ENCODE peak calls at places on chromosomes 6 and 20, in six cellular contexts. One of them, this sample, is unnamed.

GRCh38 chr6:161139766-161140553 is 133.9 kb downstream of the AGPAT4 start:
- DNase-seq in fibroblast of lung: no peak
- DNase-seq in hepatocyte: no peak
- DNase-seq in sigmoid colon: peak; percentile 78
- DNase-seq in cardiac muscle cell: no peak
- DNase-seq in tibial artery: no peak
- DNase-seq in this sample: no peak

GRCh38 chr6:134456284-134456683 is 138.4 kb upstream of the SGK1 start:
- DNase-seq in fibroblast of lung: no peak
- DNase-seq in hepatocyte: no peak
- DNase-seq in sigmoid colon: no peak
- DNase-seq in cardiac muscle cell: no peak
- DNase-seq in tibial artery: no peak
- DNase-seq in this sample: no peak

GRCh38 chr20:50792708-50793574 is 1.9 kb upstream of the BCAS4 start:
- DNase-seq in fibroblast of lung: peak; percentile 48
- DNase-seq in hepatocyte: no peak
- DNase-seq in sigmoid colon: no peak
- DNase-seq in cardiac muscle cell: no peak
- DNase-seq in tibial artery: no peak
- DNase-seq in this sample: no peak

GRCh38 chr20:44959082-44959895 is 908 bp downstream of the TOMM34 start:
- DNase-seq in fibroblast of lung: peak; percentile 50
- DNase-seq in hepatocyte: peak; percentile 66
- DNase-seq in sigmoid colon: no peak
- DNase-seq in cardiac muscle cell: peak; percentile 51
- DNase-seq in tibial artery: no peak
- DNase-seq in this sample: peak; percentile 67

GRCh38 chr6:133055527-133055966 is 185.6 kb upstream of the EYA4 start:
- DNase-seq in fibroblast of lung: no peak
- DNase-seq in hepatocyte: no peak
- DNase-seq in sigmoid colon: no peak
- DNase-seq in cardiac muscle cell: no peak
- DNase-seq in tibial artery: no peak
- DNase-seq in this sample: no peak

GRCh38 chr6:42009844-42010184 is 40.5 kb upstream of the TAF8 start:
- DNase-seq in fibroblast of lung: no peak
- DNase-seq in hepatocyte: no peak
- DNase-seq in sigmoid colon: no peak
- DNase-seq in cardiac muscle cell: no peak
- DNase-seq in tibial artery: no peak
- DNase-seq in this sample: no peak

GRCh38 chr6:26543953-26544352 is 5.8 kb downstream of the HMGN4 start:
- DNase-seq in fibroblast of lung: peak; percentile 37
- DNase-seq in hepatocyte: no peak
- DNase-seq in sigmoid colon: no peak
- DNase-seq in cardiac muscle cell: peak; percentile 50
- DNase-seq in tibial artery: no peak
- DNase-seq in this sample: peak; percentile 25

GRCh38 chr6:2162089-2162465 is 83.3 kb downstream of the GMDS start:
- DNase-seq in fibroblast of lung: no peak
- DNase-seq in hepatocyte: no peak
- DNase-seq in sigmoid colon: no peak
- DNase-seq in cardiac muscle cell: no peak
- DNase-seq in tibial artery: no peak
- DNase-seq in this sample: no peak

GRCh38 chr6:54307412-54308036 is 717 bp upstream of the TINAG start:
- DNase-seq in fibroblast of lung: no peak
- DNase-seq in hepatocyte: peak; percentile 67
- DNase-seq in sigmoid colon: no peak
- DNase-seq in cardiac muscle cell: no peak
- DNase-seq in tibial artery: no peak
- DNase-seq in this sample: no peak

GRCh38 chr6:45052325-45052724 is 275.8 kb upstream of the RUNX2 start:
- DNase-seq in fibroblast of lung: no peak
- DNase-seq in hepatocyte: no peak
- DNase-seq in sigmoid colon: no peak
- DNase-seq in cardiac muscle cell: no peak
- DNase-seq in tibial artery: no peak
- DNase-seq in this sample: no peak

DNA sequence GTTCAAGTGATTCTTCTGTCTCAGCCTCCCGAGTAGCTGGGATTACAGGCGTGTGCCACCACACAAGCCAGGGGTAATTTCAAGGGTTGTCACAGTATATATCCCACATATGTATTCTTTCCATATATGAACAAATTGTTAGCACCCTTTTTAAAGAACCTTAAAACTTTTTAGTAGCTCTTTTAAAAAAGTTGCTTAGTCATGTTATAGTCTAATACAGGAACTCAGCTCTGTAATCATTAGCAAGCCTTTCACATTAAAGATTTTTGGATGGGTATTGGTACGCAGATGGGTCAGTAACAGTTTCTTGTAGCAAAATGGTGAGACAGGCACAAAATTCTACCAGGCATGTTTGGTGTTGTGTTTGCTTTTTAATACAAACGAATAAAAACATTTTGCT is 10.9 kb downstream of the AMD1 start:
- DNase-seq in fibroblast of lung: no peak
- DNase-seq in hepatocyte: no peak
- DNase-seq in sigmoid colon: no peak
- DNase-seq in cardiac muscle cell: no peak
- DNase-seq in tibial artery: no peak
- DNase-seq in this sample: no peak
- H3K4me3 ChIP-seq in fibroblast of lung: no peak overlapping the region
- H3K4me3 ChIP-seq in hepatocyte: no peak overlapping the region
- H3K4me3 ChIP-seq in sigmoid colon: no peak overlapping the region
- H3K4me3 ChIP-seq in cardiac muscle cell: no peak overlapping the region
- H3K4me3 ChIP-seq in tibial artery: no peak overlapping the region
- H3K4me3 ChIP-seq in this sample: peak overlapping the region; percentile 35

DNA sequence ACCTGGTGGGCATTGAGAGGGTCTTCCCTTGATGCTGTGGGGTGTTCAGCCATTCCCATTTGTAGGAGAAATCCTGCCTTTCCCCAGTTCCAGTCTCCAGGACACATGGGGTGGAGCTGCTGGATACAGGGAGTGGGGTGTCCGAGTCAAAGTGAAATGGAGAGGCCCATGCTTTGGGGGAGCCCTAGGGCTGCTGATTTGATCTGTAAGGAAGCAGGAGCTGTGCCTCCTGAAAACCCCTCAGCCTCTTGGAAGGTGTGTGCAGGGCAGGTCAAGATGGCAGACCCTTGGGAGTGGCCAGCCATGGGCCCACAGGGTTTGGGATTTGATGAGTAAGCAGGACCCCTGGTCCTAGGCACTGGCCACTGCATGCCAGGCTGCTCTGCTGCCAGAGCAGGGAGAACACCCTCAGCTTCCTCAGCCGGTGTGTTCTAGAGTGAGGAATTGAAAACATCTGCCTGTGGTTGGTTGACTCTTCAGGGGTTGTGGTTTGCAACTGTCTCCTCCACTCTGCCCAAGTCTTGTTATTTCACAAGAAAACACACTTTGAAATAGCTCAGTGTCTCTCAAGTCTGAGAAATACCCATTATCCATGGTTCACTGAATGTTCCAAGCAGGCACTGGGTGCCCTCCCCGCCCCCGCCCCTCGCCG is 81.9 kb downstream of the SERAC1 start:
- DNase-seq in fibroblast of lung: peak; percentile 22
- DNase-seq in hepatocyte: no peak
- DNase-seq in sigmoid colon: no peak
- DNase-seq in cardiac muscle cell: peak; percentile 40
- DNase-seq in tibial artery: no peak
- DNase-seq in this sample: no peak
- H3K27ac ChIP-seq in fibroblast of lung: peak overlapping the region; percentile 47
- H3K27ac ChIP-seq in hepatocyte: no peak overlapping the region
- H3K27ac ChIP-seq in sigmoid colon: no peak overlapping the region
- H3K27ac ChIP-seq in cardiac muscle cell: no peak overlapping the region
- H3K27ac ChIP-seq in tibial artery: peak overlapping the region; percentile 88
- H3K27ac ChIP-seq in this sample: no peak overlapping the region

DNA sequence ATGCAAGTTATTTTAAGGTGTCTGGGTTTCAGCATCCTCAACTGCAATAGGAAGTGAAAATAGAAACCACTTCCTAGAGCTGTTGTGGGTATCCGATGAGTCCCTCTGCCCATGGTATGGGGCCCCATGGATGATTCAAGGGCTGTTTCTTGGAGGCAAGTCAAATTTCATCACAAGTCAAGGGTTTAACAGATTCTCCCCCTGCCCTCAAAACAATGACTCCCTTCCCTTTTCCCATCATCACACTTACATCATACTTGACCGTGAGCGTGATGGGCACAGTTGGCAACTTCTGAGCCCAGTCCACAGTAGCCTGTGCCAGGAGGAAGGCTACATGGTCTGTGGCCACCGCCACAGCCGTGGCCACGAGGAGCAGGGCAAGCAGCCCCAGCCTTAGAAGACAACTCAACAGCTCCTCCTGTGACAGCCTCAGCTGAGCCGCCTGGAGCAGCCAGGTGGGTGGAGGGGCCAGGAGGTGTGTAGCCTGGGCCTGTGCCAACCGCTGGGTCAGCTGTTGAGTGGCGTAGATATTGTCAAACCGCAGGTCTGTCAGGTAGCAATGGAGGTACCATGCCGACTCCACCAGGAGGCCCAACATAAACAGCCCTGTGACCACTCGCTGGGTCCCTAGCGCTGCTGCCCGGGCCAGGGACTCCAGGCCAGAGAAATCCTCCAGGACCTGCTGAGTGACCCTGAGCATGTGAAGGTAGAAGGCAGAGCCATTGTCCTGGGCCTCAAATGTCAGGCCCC is 5.2 kb downstream of the OCSTAMP start:
- DNase-seq in fibroblast of lung: peak; percentile 75
- DNase-seq in hepatocyte: no peak
- DNase-seq in sigmoid colon: no peak
- DNase-seq in cardiac muscle cell: peak; percentile 59
- DNase-seq in tibial artery: no peak
- DNase-seq in this sample: no peak
- H3K4me1 ChIP-seq in fibroblast of lung: no peaks in the 10 kb centered on the region
- H3K4me1 ChIP-seq in hepatocyte: no peaks in the 10 kb centered on the region
- H3K4me1 ChIP-seq in sigmoid colon: no peaks in the 10 kb centered on the region
- H3K4me1 ChIP-seq in cardiac muscle cell: no peaks in the 10 kb centered on the region
- H3K4me1 ChIP-seq in tibial artery: no peaks in the 10 kb centered on the region
- H3K4me1 ChIP-seq in this sample: peaks cover 10% of the 10 kb centered on the region

DNA sequence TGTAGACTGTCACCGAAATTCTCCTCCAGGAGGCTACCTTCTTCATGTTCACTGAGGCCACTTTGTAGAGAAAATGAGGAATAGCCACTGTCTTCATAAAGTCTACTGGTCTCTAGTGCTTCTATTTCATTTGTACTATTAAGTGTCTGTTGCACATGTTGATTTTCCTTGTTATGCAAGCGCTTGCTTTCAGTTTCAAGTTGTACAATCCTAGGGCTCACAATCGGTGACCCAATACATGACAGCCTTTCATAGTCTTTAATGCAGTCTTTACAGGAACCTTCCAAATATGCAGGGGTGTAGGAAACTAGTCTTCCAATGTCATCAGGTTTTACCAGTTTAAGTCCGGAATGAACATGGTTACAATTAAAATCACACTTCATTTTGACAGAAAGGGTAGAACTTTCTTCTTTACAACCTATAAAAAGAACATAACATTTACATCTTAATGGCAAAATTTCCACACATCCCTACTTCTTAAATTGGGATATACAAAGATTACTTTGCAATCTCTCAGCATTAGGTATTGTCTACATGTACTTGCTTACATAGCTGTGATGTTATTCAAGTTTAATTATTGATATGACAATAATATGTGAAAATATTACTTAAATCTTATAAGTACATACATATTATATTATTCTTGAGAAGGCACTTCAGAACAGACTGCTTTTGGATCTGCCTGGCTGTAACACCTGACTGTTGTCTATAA is 7.5 kb downstream of the FBXO5 start:
- DNase-seq in fibroblast of lung: peak; percentile 51
- DNase-seq in hepatocyte: no peak
- DNase-seq in sigmoid colon: no peak
- DNase-seq in cardiac muscle cell: peak; percentile 38
- DNase-seq in tibial artery: no peak
- DNase-seq in this sample: peak; percentile 66
- H3K4me3 ChIP-seq in fibroblast of lung: no peak overlapping the region
- H3K4me3 ChIP-seq in hepatocyte: no peak overlapping the region
- H3K4me3 ChIP-seq in sigmoid colon: no peak overlapping the region
- H3K4me3 ChIP-seq in cardiac muscle cell: no peak overlapping the region
- H3K4me3 ChIP-seq in tibial artery: no peak overlapping the region
- H3K4me3 ChIP-seq in this sample: peak overlapping the region; percentile 75

GRCh38 chr6:111416529-111416928 is 66.5 kb downstream of the REV3L start:
- DNase-seq in fibroblast of lung: peak; percentile 37
- DNase-seq in hepatocyte: no peak
- DNase-seq in sigmoid colon: no peak
- DNase-seq in cardiac muscle cell: no peak
- DNase-seq in tibial artery: no peak
- DNase-seq in this sample: no peak

GRCh38 chr6:111417946-111418345 is 65.1 kb downstream of the REV3L start:
- DNase-seq in fibroblast of lung: no peak
- DNase-seq in hepatocyte: no peak
- DNase-seq in sigmoid colon: no peak
- DNase-seq in cardiac muscle cell: no peak
- DNase-seq in tibial artery: no peak
- DNase-seq in this sample: no peak

GRCh38 chr6:111414373-111414772 is 68.6 kb downstream of the REV3L start:
- DNase-seq in fibroblast of lung: no peak
- DNase-seq in hepatocyte: no peak
- DNase-seq in sigmoid colon: no peak
- DNase-seq in cardiac muscle cell: no peak
- DNase-seq in tibial artery: no peak
- DNase-seq in this sample: no peak

GRCh38 chr6:111418971-111419693 is 63.9 kb downstream of the REV3L start:
- DNase-seq in fibroblast of lung: peak; percentile 33
- DNase-seq in hepatocyte: no peak
- DNase-seq in sigmoid colon: no peak
- DNase-seq in cardiac muscle cell: peak; percentile 57
- DNase-seq in tibial artery: no peak
- DNase-seq in this sample: no peak

DNA sequence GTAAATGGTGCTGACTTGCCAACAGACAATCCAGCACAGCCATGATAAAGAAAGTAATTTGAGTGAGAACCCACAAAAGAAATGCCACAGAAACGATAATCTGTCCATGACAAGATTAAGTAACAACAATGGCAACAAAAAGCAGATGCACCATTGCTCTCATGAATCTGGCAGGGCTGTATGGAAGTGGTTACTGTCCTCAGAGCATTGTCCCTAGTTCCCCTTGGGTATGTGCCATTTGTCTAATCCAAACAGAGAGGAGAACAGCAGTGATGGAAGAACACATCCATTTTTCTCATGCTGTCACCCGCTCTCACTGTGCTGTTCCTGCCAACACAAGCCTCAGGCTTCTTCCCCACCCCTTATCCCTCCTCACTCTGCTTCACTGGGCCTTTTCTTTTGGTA is 65.8 kb downstream of the REV3L start:
- DNase-seq in fibroblast of lung: peak; percentile 51
- DNase-seq in hepatocyte: no peak
- DNase-seq in sigmoid colon: peak; percentile 79
- DNase-seq in cardiac muscle cell: peak; percentile 19
- DNase-seq in tibial artery: no peak
- DNase-seq in this sample: no peak
- H3K27ac ChIP-seq in fibroblast of lung: no peak overlapping the region
- H3K27ac ChIP-seq in hepatocyte: peak overlapping the region; percentile 25
- H3K27ac ChIP-seq in sigmoid colon: peak overlapping the region; percentile 39
- H3K27ac ChIP-seq in cardiac muscle cell: no peak overlapping the region
- H3K27ac ChIP-seq in tibial artery: peak overlapping the region; percentile 23
- H3K27ac ChIP-seq in this sample: no peak overlapping the region

GRCh38 chr6:34600796-34601195 is 44.7 kb upstream of the SPDEF start:
- DNase-seq in fibroblast of lung: no peak
- DNase-seq in hepatocyte: no peak
- DNase-seq in sigmoid colon: no peak
- DNase-seq in cardiac muscle cell: no peak
- DNase-seq in tibial artery: no peak
- DNase-seq in this sample: no peak
- H3K4me1 ChIP-seq in fibroblast of lung: no peaks in the 10 kb centered on the region
- H3K4me1 ChIP-seq in hepatocyte: peaks cover 21% of the 10 kb centered on the region
- H3K4me1 ChIP-seq in sigmoid colon: peaks cover 23% of the 10 kb centered on the region
- H3K4me1 ChIP-seq in cardiac muscle cell: peaks cover 30% of the 10 kb centered on the region
- H3K4me1 ChIP-seq in tibial artery: peaks cover 26% of the 10 kb centered on the region
- H3K4me1 ChIP-seq in this sample: peaks cover 4% of the 10 kb centered on the region

GRCh38 chr6:20212392-20213111 is at the start of gene MBOAT1:
- DNase-seq in fibroblast of lung: peak; percentile 89
- DNase-seq in hepatocyte: peak; percentile 95
- DNase-seq in sigmoid colon: peak; percentile 96
- DNase-seq in cardiac muscle cell: peak; percentile 96
- DNase-seq in tibial artery: peak; percentile 90
- DNase-seq in this sample: peak; percentile 61
- H3K4me3 ChIP-seq in fibroblast of lung: peak within 1 kb of the TSS; percentile 89
- H3K4me3 ChIP-seq in hepatocyte: peak within 1 kb of the TSS; percentile 62
- H3K4me3 ChIP-seq in sigmoid colon: peak within 1 kb of the TSS; percentile 79
- H3K4me3 ChIP-seq in cardiac muscle cell: peak within 1 kb of the TSS; percentile 50
- H3K4me3 ChIP-seq in tibial artery: peak within 1 kb of the TSS; percentile 95
- H3K4me3 ChIP-seq in this sample: peak within 1 kb of the TSS; percentile 93